ENCODE peak calls at places on chromosome 5, in ten cellular contexts. One of them, this sample, is unnamed.

GRCh38 chr5:170986598-170986997 is 124.8 kb downstream of the RANBP17 start:
- DNase-seq in right atrium auricular region: no peak
- DNase-seq in coronary artery: no peak
- DNase-seq in fibroblast of lung: peak
- DNase-seq in GM13977: no peak
- DNase-seq in astrocyte: peak
- DNase-seq in stomach: no peak
- DNase-seq in GM20000: no peak
- DNase-seq in GM23338: no peak
- DNase-seq in BE2C: peak
- DNase-seq in this sample: peak

GRCh38 chr5:168773231-168773630 is 194.1 kb upstream of the PANK3 start:
- DNase-seq in right atrium auricular region: no peak
- DNase-seq in coronary artery: no peak
- DNase-seq in fibroblast of lung: no peak
- DNase-seq in GM13977: no peak
- DNase-seq in astrocyte: no peak
- DNase-seq in stomach: no peak
- DNase-seq in GM20000: no peak
- DNase-seq in GM23338: no peak
- DNase-seq in BE2C: peak
- DNase-seq in this sample: no peak

GRCh38 chr5:123558762-123559433 is 46.9 kb downstream of the CSNK1G3 start:
- DNase-seq in right atrium auricular region: no peak
- DNase-seq in coronary artery: no peak
- DNase-seq in fibroblast of lung: no peak
- DNase-seq in GM13977: no peak
- DNase-seq in astrocyte: no peak
- DNase-seq in stomach: no peak
- DNase-seq in GM20000: no peak
- DNase-seq in GM23338: no peak
- DNase-seq in BE2C: no peak
- DNase-seq in this sample: no peak

GRCh38 chr5:962386-962785 is 46.2 kb upstream of the NKD2 start:
- DNase-seq in right atrium auricular region: no peak
- DNase-seq in coronary artery: peak
- DNase-seq in fibroblast of lung: no peak
- DNase-seq in GM13977: no peak
- DNase-seq in astrocyte: no peak
- DNase-seq in stomach: no peak
- DNase-seq in GM20000: no peak
- DNase-seq in GM23338: no peak
- DNase-seq in BE2C: no peak
- DNase-seq in this sample: no peak

GRCh38 chr5:38039826-38040225 is 200.0 kb upstream of the GDNF start:
- DNase-seq in right atrium auricular region: no peak
- DNase-seq in coronary artery: no peak
- DNase-seq in fibroblast of lung: no peak
- DNase-seq in GM13977: no peak
- DNase-seq in astrocyte: no peak
- DNase-seq in stomach: no peak
- DNase-seq in GM20000: no peak
- DNase-seq in GM23338: no peak
- DNase-seq in BE2C: no peak
- DNase-seq in this sample: no peak

GRCh38 chr5:143629871-143630658 is 181.9 kb upstream of the HMHB1 start:
- DNase-seq in right atrium auricular region: no peak
- DNase-seq in coronary artery: no peak
- DNase-seq in fibroblast of lung: peak
- DNase-seq in GM13977: no peak
- DNase-seq in astrocyte: peak
- DNase-seq in stomach: no peak
- DNase-seq in GM20000: no peak
- DNase-seq in GM23338: peak
- DNase-seq in BE2C: no peak
- DNase-seq in this sample: peak

GRCh38 chr5:10295619-10296326 is 11.9 kb downstream of the CMBL start:
- DNase-seq in right atrium auricular region: no peak
- DNase-seq in coronary artery: no peak
- DNase-seq in fibroblast of lung: no peak
- DNase-seq in GM13977: no peak
- DNase-seq in astrocyte: no peak
- DNase-seq in stomach: peak
- DNase-seq in GM20000: no peak
- DNase-seq in GM23338: no peak
- DNase-seq in BE2C: no peak
- DNase-seq in this sample: no peak

GRCh38 chr5:125834438-125835147 is 588.6 kb upstream of the GRAMD2B start:
- DNase-seq in right atrium auricular region: no peak
- DNase-seq in coronary artery: no peak
- DNase-seq in fibroblast of lung: no peak
- DNase-seq in GM13977: no peak
- DNase-seq in astrocyte: no peak
- DNase-seq in stomach: no peak
- DNase-seq in GM20000: no peak
- DNase-seq in GM23338: peak
- DNase-seq in BE2C: no peak
- DNase-seq in this sample: no peak

GRCh38 chr5:57094753-57095683 is 78.8 kb upstream of the GPBP1 start:
- DNase-seq in right atrium auricular region: no peak
- DNase-seq in coronary artery: no peak
- DNase-seq in fibroblast of lung: no peak
- DNase-seq in GM13977: no peak
- DNase-seq in astrocyte: no peak
- DNase-seq in stomach: peak
- DNase-seq in GM20000: no peak
- DNase-seq in GM23338: peak
- DNase-seq in BE2C: peak
- DNase-seq in this sample: no peak

GRCh38 chr5:59798862-59799667 is 94.5 kb downstream of the PDE4D start:
- DNase-seq in right atrium auricular region: no peak
- DNase-seq in coronary artery: no peak
- DNase-seq in fibroblast of lung: peak
- DNase-seq in GM13977: no peak
- DNase-seq in astrocyte: peak
- DNase-seq in stomach: no peak
- DNase-seq in GM20000: no peak
- DNase-seq in GM23338: no peak
- DNase-seq in BE2C: no peak
- DNase-seq in this sample: no peak

GRCh38 chr5:125372694-125373621 is 626.5 kb upstream of the ZNF608 start:
- DNase-seq in right atrium auricular region: no peak
- DNase-seq in coronary artery: no peak
- DNase-seq in fibroblast of lung: peak
- DNase-seq in GM13977: no peak
- DNase-seq in astrocyte: peak
- DNase-seq in stomach: no peak
- DNase-seq in GM20000: no peak
- DNase-seq in GM23338: peak
- DNase-seq in BE2C: peak
- DNase-seq in this sample: peak

GRCh38 chr5:82290005-82290404 is 11.9 kb upstream of the RPS23 start:
- DNase-seq in right atrium auricular region: no peak
- DNase-seq in coronary artery: no peak
- DNase-seq in fibroblast of lung: no peak
- DNase-seq in GM13977: no peak
- DNase-seq in astrocyte: no peak
- DNase-seq in stomach: no peak
- DNase-seq in GM20000: no peak
- DNase-seq in GM23338: no peak
- DNase-seq in BE2C: no peak
- DNase-seq in this sample: no peak
- TF ChIP-seq CTCF in right atrium auricular region: no peak
- TF ChIP-seq CTCF in coronary artery: no peak
- TF ChIP-seq CTCF in fibroblast of lung: no peak
- TF ChIP-seq CTCF in GM13977: no peak
- TF ChIP-seq CTCF in astrocyte: no peak
- TF ChIP-seq CTCF in stomach: no peak
- TF ChIP-seq CTCF in GM20000: no peak
- TF ChIP-seq CTCF in GM23338: no peak
- TF ChIP-seq CTCF in BE2C: no peak
- TF ChIP-seq CTCF in this sample: no peak

GRCh38 chr5:139402561-139403158 is 1.2 kb downstream of the SPATA24 start:
- DNase-seq in right atrium auricular region: no peak
- DNase-seq in coronary artery: no peak
- DNase-seq in fibroblast of lung: no peak
- DNase-seq in GM13977: no peak
- DNase-seq in astrocyte: no peak
- DNase-seq in stomach: no peak
- DNase-seq in GM20000: no peak
- DNase-seq in GM23338: peak
- DNase-seq in BE2C: peak
- DNase-seq in this sample: no peak
- TF ChIP-seq CTCF in right atrium auricular region: peak
- TF ChIP-seq CTCF in coronary artery: no peak
- TF ChIP-seq CTCF in fibroblast of lung: peak
- TF ChIP-seq CTCF in GM13977: peak
- TF ChIP-seq CTCF in astrocyte: peak
- TF ChIP-seq CTCF in stomach: peak
- TF ChIP-seq CTCF in GM20000: peak
- TF ChIP-seq CTCF in GM23338: peak
- TF ChIP-seq CTCF in BE2C: peak
- TF ChIP-seq CTCF in this sample: peak

GRCh38 chr5:76143884-76144283 is 60.7 kb downstream of the SV2C start:
- DNase-seq in right atrium auricular region: no peak
- DNase-seq in coronary artery: no peak
- DNase-seq in fibroblast of lung: no peak
- DNase-seq in GM13977: no peak
- DNase-seq in astrocyte: no peak
- DNase-seq in stomach: no peak
- DNase-seq in GM20000: no peak
- DNase-seq in GM23338: no peak
- DNase-seq in BE2C: no peak
- DNase-seq in this sample: no peak

GRCh38 chr5:76144892-76145291 is 61.7 kb downstream of the SV2C start:
- DNase-seq in right atrium auricular region: no peak
- DNase-seq in coronary artery: no peak
- DNase-seq in fibroblast of lung: no peak
- DNase-seq in GM13977: no peak
- DNase-seq in astrocyte: no peak
- DNase-seq in stomach: no peak
- DNase-seq in GM20000: no peak
- DNase-seq in GM23338: peak
- DNase-seq in BE2C: no peak
- DNase-seq in this sample: no peak

GRCh38 chr5:76145945-76146344 is 62.8 kb downstream of the SV2C start:
- DNase-seq in right atrium auricular region: no peak
- DNase-seq in coronary artery: no peak
- DNase-seq in fibroblast of lung: peak
- DNase-seq in GM13977: peak
- DNase-seq in astrocyte: no peak
- DNase-seq in stomach: no peak
- DNase-seq in GM20000: no peak
- DNase-seq in GM23338: peak
- DNase-seq in BE2C: peak
- DNase-seq in this sample: peak
- TF ChIP-seq CTCF in right atrium auricular region: no peak
- TF ChIP-seq CTCF in coronary artery: no peak
- TF ChIP-seq CTCF in fibroblast of lung: no peak
- TF ChIP-seq CTCF in GM13977: peak
- TF ChIP-seq CTCF in astrocyte: no peak
- TF ChIP-seq CTCF in stomach: no peak
- TF ChIP-seq CTCF in GM20000: no peak
- TF ChIP-seq CTCF in GM23338: peak
- TF ChIP-seq CTCF in BE2C: peak
- TF ChIP-seq CTCF in this sample: no peak

GRCh38 chr5:134523543-134524136 is 1.8 kb upstream of the JADE2 start:
- DNase-seq in right atrium auricular region: no peak
- DNase-seq in coronary artery: no peak
- DNase-seq in fibroblast of lung: no peak
- DNase-seq in GM13977: no peak
- DNase-seq in astrocyte: no peak
- DNase-seq in stomach: no peak
- DNase-seq in GM20000: no peak
- DNase-seq in GM23338: no peak
- DNase-seq in BE2C: no peak
- DNase-seq in this sample: no peak

GRCh38 chr5:134524219-134524825 is 1.1 kb upstream of the JADE2 start:
- DNase-seq in right atrium auricular region: peak
- DNase-seq in coronary artery: peak
- DNase-seq in fibroblast of lung: peak
- DNase-seq in GM13977: peak
- DNase-seq in astrocyte: peak
- DNase-seq in stomach: peak
- DNase-seq in GM20000: peak
- DNase-seq in GM23338: peak
- DNase-seq in BE2C: peak
- DNase-seq in this sample: peak

GRCh38 chr5:134525687-134526482 is 415 bp downstream of the JADE2 start:
- DNase-seq in right atrium auricular region: peak
- DNase-seq in coronary artery: no peak
- DNase-seq in fibroblast of lung: peak
- DNase-seq in GM13977: peak
- DNase-seq in astrocyte: peak
- DNase-seq in stomach: peak
- DNase-seq in GM20000: peak
- DNase-seq in GM23338: peak
- DNase-seq in BE2C: peak
- DNase-seq in this sample: peak

GRCh38 chr5:134526483-134527155 is 1.1 kb downstream of the JADE2 start:
- DNase-seq in right atrium auricular region: peak
- DNase-seq in coronary artery: peak
- DNase-seq in fibroblast of lung: peak
- DNase-seq in GM13977: peak
- DNase-seq in astrocyte: peak
- DNase-seq in stomach: peak
- DNase-seq in GM20000: peak
- DNase-seq in GM23338: peak
- DNase-seq in BE2C: peak
- DNase-seq in this sample: no peak

DNA sequence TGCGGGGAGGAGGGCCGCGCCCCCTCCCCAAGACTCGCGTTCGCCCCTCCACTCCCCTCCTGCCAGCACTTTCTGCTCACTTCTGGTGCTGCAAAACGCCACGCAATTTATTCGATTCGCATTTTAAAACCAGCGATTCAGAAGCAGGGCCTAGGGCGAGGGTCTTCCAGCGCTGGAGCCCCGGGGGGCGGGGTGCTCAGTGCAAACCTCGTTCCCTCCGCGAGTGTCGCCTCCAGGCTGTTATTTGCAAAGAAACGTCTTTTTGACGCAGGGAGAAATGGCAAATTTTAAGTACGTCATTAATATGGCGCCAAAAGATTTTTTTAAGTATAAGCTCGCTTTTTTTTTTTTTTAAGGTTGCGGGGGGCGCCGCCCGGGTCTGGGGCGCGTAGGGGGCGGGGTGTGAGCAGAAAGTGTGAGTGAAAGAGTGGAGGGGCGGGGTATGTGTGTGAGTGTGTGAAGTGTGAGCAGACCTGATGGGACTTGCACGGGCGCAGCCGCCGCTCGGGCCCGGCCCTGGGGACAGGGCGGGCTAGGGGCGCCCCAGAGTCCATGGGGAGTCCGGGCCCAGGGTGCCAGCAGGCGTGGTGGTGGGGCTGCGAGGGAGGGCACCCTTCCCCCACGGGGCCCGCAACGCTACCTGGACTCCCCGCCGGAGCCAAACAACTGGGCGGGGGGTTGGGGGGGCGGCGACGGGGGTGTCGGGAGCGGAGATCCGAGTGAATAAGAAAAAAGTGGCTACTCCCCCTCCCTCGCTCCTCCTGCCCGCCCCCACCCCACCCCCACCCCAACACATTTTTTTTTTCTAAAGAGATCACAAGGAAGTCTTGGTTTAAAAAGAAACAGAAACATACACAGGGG is at the start of gene JADE2:
- DNase-seq in right atrium auricular region: no peak
- DNase-seq in coronary artery: peak
- DNase-seq in fibroblast of lung: peak
- DNase-seq in GM13977: peak
- DNase-seq in astrocyte: peak
- DNase-seq in stomach: peak
- DNase-seq in GM20000: peak
- DNase-seq in GM23338: peak
- DNase-seq in BE2C: peak
- DNase-seq in this sample: peak
- TF ChIP-seq CTCF in right atrium auricular region: peak
- TF ChIP-seq CTCF in coronary artery: no peak
- TF ChIP-seq CTCF in fibroblast of lung: peak
- TF ChIP-seq CTCF in GM13977: no peak
- TF ChIP-seq CTCF in astrocyte: no peak
- TF ChIP-seq CTCF in stomach: no peak
- TF ChIP-seq CTCF in GM20000: no peak
- TF ChIP-seq CTCF in GM23338: no peak
- TF ChIP-seq CTCF in BE2C: no peak
- TF ChIP-seq CTCF in this sample: peak

This sample was measured in fibroblast of the aortic adventitia.